ENCODE peak calls at places on chromosome X, in four cellular contexts. Y is tibial artery, E is spleen, M is body of pancreas. R is an unnamed sample.

GRCh38 chrX:68146054-68146453 is 287.2 kb downstream of the OPHN1 start:
- DNase-seq in Y (no peak), E (no peak), M (no peak), R (no peak)

GRCh38 chrX:140918398-140919043 is 83.9 kb upstream of the SPANXB1 start:
- DNase-seq in Y (no peak), E (no peak), M (peak; percentile 59), R (no peak)

GRCh38 chrX:109777749-109778148 is 44.7 kb upstream of the ACSL4 start:
- DNase-seq in Y (no peak), E (no peak), M (no peak), R (no peak)

GRCh38 chrX:110157444-110157843 is 154.5 kb downstream of the TMEM164 start:
- DNase-seq in Y (no peak), E (no peak), M (no peak), R (no peak)

GRCh38 chrX:64204701-64205440 is 637 bp downstream of the AMER1 start:
- DNase-seq in Y (peak; percentile 21), E (peak; percentile 89), M (peak; percentile 60), R (peak; percentile 46)

GRCh38 chrX:25968920-25969319 is 169.2 kb upstream of the MAGEB18 start:
- DNase-seq in Y (no peak), E (no peak), M (peak; percentile 53), R (no peak)

GRCh38 chrX:153816821-153817220 is 13.5 kb downstream of the PDZD4 start:
- DNase-seq in Y (no peak), E (peak; percentile 75), M (no peak), R (peak; percentile 12)

GRCh38 chrX:133608406-133608805 is 193.1 kb upstream of the GPC4 start:
- DNase-seq in Y (no peak), E (no peak), M (no peak), R (no peak)

GRCh38 chrX:34879876-34880275 is 62.7 kb upstream of the FAM47B start:
- DNase-seq in Y (no peak), E (no peak), M (no peak), R (no peak)

GRCh38 chrX:70280573-70280972 is 1.4 kb upstream of the RAB41 start:
- DNase-seq in Y (no peak), E (no peak), M (no peak), R (no peak)

GRCh38 chrX:123854329-123854728 is 5.5 kb upstream of the XIAP start:
- DNase-seq in Y (no peak), E (no peak), M (no peak), R (no peak)

GRCh38 chrX:18883961-18884765 is 99.8 kb downstream of the PHKA2 start:
- DNase-seq in Y (no peak), E (peak; percentile 54), M (no peak), R (no peak)

GRCh38 chrX:130165703-130166502 is at the start of gene AIFM1:
- DNase-seq in Y (peak; percentile 86), E (peak; percentile 96), M (peak; percentile 90), R (peak; percentile 96)

GRCh38 chrX:130039847-130040246 is 57.4 kb downstream of the BCORL1 start:
- DNase-seq in Y (no peak), E (no peak), M (no peak), R (no peak)

GRCh38 chrX:46547857-46548256 is 2.6 kb upstream of the ZNF674 start:
- DNase-seq in Y (no peak), E (no peak), M (no peak), R (no peak)

GRCh38 chrX:44025611-44026010 is 52.4 kb upstream of the NDP start:
- DNase-seq in Y (no peak), E (no peak), M (no peak), R (no peak)

GRCh38 chrX:148203531-148203930 is 222.4 kb downstream of the FMR1NB start:
- DNase-seq in Y (no peak), E (no peak), M (no peak), R (no peak)

GRCh38 chrX:34656842-34657780 is at the start of gene TMEM47:
- DNase-seq in Y (peak; percentile 51), E (peak; percentile 73), M (peak; percentile 82), R (peak; percentile 72)

GRCh38 chrX:85906399-85906798 is 141.0 kb downstream of the CHM start:
- DNase-seq in Y (no peak), E (no peak), M (no peak), R (no peak)

GRCh38 chrX:47206316-47206715 is 12.2 kb upstream of the CDK16 start:
- DNase-seq in Y (no peak), E (no peak), M (no peak), R (no peak)

GRCh38 chrX:22666441-22666840 is 333.3 kb upstream of the DDX53 start:
- DNase-seq in Y (no peak), E (no peak), M (no peak), R (no peak)

DNA sequence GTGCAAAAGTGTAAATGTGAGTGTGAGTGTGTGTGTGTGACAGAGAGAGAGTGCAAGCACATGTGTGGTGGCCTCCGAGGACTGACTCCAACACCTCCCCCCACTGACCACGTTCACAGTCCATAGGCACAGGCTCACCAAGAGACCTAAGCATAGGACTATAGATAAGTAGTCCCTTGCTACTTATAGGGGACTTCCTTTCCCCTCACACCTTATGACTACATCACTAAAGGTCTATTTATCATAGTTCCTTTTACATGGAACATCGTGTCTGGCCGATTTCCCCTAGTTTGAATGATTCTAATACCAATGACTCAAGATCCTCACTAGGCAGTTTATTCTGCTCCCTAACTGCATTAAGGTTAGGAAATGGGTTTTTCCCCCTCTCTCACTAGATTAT is 17.8 kb downstream of the FRMPD3 start:
- DNase-seq in Y (no peak), E (no peak), M (no peak), R (no peak)
- H3K4me1 ChIP-seq in Y (no peaks in the 10 kb centered on the region), E (no peaks in the 10 kb centered on the region), M (no peaks in the 10 kb centered on the region), R (no peaks in the 10 kb centered on the region)

GRCh38 chrX:10028283-10029104 is 61.3 kb downstream of the CLDN34 start:
- DNase-seq in Y (no peak), E (no peak), M (peak; percentile 31), R (no peak)
- TF ChIP-seq CTCF in Y (no peak), E (no peak), M (no peak), R (no peak)

GRCh38 chrX:73828080-73828720 is 265.2 kb downstream of the CHIC1 start:
- DNase-seq in Y (no peak), E (no peak), M (no peak), R (no peak)
- H3K4me1 ChIP-seq in Y (no peaks in the 10 kb centered on the region), E (no peaks in the 10 kb centered on the region), M (no peaks in the 10 kb centered on the region), R (no peaks in the 10 kb centered on the region)

DNA sequence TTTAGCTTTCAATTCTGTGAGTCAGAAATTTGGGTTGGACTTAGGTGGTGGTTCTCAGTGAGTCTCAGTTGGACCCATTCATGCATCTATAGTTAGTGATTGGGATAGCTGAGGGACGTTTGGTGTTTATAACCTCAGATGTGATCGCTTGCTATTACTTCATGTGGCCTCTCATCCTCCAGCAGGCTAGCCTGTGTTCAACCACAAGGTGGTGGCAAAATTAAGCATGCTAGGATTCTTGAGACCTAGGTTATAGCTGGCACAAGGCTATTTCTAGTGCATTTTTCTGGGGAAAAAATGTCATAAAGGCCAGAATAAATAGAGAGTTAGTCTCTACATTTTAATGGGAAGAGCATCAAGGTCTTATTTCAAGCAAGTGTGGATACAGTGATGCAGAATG is 10.9 kb upstream of the GRPR start:
- DNase-seq in Y (no peak), E (no peak), M (no peak), R (no peak)
- TF ChIP-seq CTCF in Y (no peak), E (no peak), M (no peak), R (no peak)

GRCh38 chrX:7116081-7116480 is 31.4 kb upstream of the STS start:
- DNase-seq in Y (no peak), E (no peak), M (no peak), R (no peak)

GRCh38 chrX:7119927-7120577 is 27.5 kb upstream of the STS start:
- DNase-seq in Y (no peak), E (no peak), M (no peak), R (no peak)

GRCh38 chrX:7120578-7121219 is 26.8 kb upstream of the STS start:
- DNase-seq in Y (no peak), E (no peak), M (no peak), R (no peak)

GRCh38 chrX:7115557-7115956 is 32.0 kb upstream of the STS start:
- DNase-seq in Y (no peak), E (no peak), M (no peak), R (no peak)

GRCh38 chrX:7117587-7117986 is 29.9 kb upstream of the STS start:
- DNase-seq in Y (no peak), E (no peak), M (no peak), R (no peak)
- H3K4me1 ChIP-seq in Y (no peaks in the 10 kb centered on the region), E (peaks cover 5% of the 10 kb centered on the region), M (peaks cover 23% of the 10 kb centered on the region), R (peaks cover 59% of the 10 kb centered on the region)

DNA sequence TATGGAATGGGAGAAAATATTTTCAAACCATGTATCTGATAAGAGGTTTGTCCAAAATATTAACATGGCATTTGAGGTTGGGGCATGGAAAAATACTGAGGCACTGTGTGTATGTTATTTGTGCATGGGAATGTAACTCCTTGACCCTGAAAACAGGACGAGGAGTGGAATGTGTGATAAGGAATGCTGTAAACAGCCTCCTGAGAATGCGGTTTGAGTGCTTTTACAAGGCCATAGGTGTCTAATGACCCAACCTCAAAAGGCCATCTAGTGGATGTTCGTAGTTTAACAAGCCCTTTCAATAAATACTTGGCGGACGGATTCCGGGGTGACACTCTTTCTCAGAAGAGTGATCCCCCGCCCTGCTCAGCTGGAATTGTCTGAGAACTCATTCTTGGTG is 162.9 kb upstream of the USP9X start:
- DNase-seq in Y (no peak), E (no peak), M (no peak), R (no peak)
- TF ChIP-seq CTCF in Y (no peak), E (no peak), M (no peak), R (peak; percentile 10)

GRCh38 chrX:150575415-150575814 is 7.0 kb downstream of the MTM1 start:
- DNase-seq in Y (no peak), E (no peak), M (no peak), R (no peak)
- H3K4me1 ChIP-seq in Y (no peaks in the 10 kb centered on the region), E (peaks cover 78% of the 10 kb centered on the region), M (peaks cover 21% of the 10 kb centered on the region), R (no peaks in the 10 kb centered on the region)

GRCh38 chrX:362937-363620 is 23.6 kb downstream of the PPP2R3B start:
- DNase-seq in Y (no peak), E (peak; percentile 42), M (no peak), R (no peak)

GRCh38 chrX:362351-362750 is 24.4 kb downstream of the PPP2R3B start:
- DNase-seq in Y (no peak), E (peak; percentile 58), M (no peak), R (no peak)

GRCh38 chrX:361231-362145 is 25.2 kb downstream of the PPP2R3B start:
- DNase-seq in Y (no peak), E (peak; percentile 62), M (no peak), R (no peak)

GRCh38 chrX:358651-359143 is 28.0 kb downstream of the PPP2R3B start:
- DNase-seq in Y (no peak), E (peak; percentile 64), M (no peak), R (peak; percentile 26)

GRCh38 chrX:360496-361150 is 26.1 kb downstream of the PPP2R3B start:
- DNase-seq in Y (no peak), E (peak; percentile 64), M (no peak), R (no peak)
- TF ChIP-seq CTCF in Y (no peak), E (no peak), M (no peak), R (no peak)

DNA sequence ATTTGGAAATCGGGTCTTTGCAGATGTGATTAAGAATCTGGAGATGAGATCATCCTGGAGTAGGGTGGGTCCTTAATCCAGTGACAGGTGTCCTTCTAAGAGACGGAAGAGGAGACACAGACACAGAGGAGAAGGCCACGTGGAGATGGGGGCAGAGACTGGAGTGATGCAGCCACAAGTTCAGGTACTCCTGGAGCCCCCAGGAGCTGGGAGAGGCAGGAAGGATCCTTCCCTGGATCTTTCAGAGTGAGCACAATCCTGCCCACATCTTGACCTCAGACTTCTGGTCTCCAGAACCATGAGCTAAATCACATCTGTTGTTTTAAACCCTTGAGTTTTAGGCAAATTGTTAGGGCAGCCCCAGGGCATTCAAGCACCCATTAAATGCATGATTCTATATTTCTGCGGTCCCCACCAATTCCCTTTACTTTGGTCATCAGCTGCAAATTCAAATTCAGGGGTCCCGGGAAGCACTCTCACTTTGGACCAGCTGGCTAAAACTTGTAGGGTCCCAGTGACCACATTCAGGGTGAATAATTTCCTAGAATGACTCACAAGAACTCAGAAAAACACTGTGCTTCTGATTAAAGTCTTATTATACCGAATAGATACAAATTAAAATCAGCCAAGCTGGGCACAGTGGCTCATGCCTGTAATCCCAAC is 12.8 kb upstream of the AKAP17A start:
- DNase-seq in Y (no peak), E (no peak), M (no peak), R (no peak)
- H3K4me1 ChIP-seq in Y (no peaks in the 10 kb centered on the region), E (peaks cover 22% of the 10 kb centered on the region), M (no peaks in the 10 kb centered on the region), R (no peaks in the 10 kb centered on the region)

R was measured in psoas muscle.